ENCODE peak calls at places on chromosomes 6 and 20, in nine cellular contexts. One of them, this sample, is unnamed.

GRCh38 chr6:32176476-32177181 is 745 bp upstream of the AGPAT1 start:
- DNase-seq in OCI-LY7: no peak
- DNase-seq in mucosa of descending colon: no peak
- DNase-seq in CD4-positive, alpha-beta memory T cell: no peak
- DNase-seq in IMR-90: peak
- DNase-seq in lung: no peak
- DNase-seq in heart right ventricle: no peak
- DNase-seq in psoas muscle: no peak
- DNase-seq in thoracic aorta: no peak
- DNase-seq in this sample: no peak

GRCh38 chr6:138593100-138593877 is 94.0 kb upstream of the NHSL1 start:
- DNase-seq in OCI-LY7: peak
- DNase-seq in mucosa of descending colon: no peak
- DNase-seq in CD4-positive, alpha-beta memory T cell: peak
- DNase-seq in IMR-90: peak
- DNase-seq in lung: peak
- DNase-seq in heart right ventricle: peak
- DNase-seq in psoas muscle: no peak
- DNase-seq in thoracic aorta: peak
- DNase-seq in this sample: peak

GRCh38 chr20:63234693-63235398 is 859 bp upstream of the BIRC7 start:
- DNase-seq in OCI-LY7: peak
- DNase-seq in mucosa of descending colon: no peak
- DNase-seq in CD4-positive, alpha-beta memory T cell: no peak
- DNase-seq in IMR-90: no peak
- DNase-seq in lung: no peak
- DNase-seq in heart right ventricle: no peak
- DNase-seq in psoas muscle: no peak
- DNase-seq in thoracic aorta: no peak
- DNase-seq in this sample: peak

GRCh38 chr20:41476446-41476845 is 109.8 kb upstream of the EMILIN3 start:
- DNase-seq in OCI-LY7: no peak
- DNase-seq in mucosa of descending colon: no peak
- DNase-seq in CD4-positive, alpha-beta memory T cell: no peak
- DNase-seq in IMR-90: no peak
- DNase-seq in lung: no peak
- DNase-seq in heart right ventricle: no peak
- DNase-seq in psoas muscle: no peak
- DNase-seq in thoracic aorta: no peak
- DNase-seq in this sample: no peak

GRCh38 chr6:1378224-1379025 is 11.0 kb upstream of the FOXF2 start:
- DNase-seq in OCI-LY7: no peak
- DNase-seq in mucosa of descending colon: no peak
- DNase-seq in CD4-positive, alpha-beta memory T cell: no peak
- DNase-seq in IMR-90: no peak
- DNase-seq in lung: no peak
- DNase-seq in heart right ventricle: no peak
- DNase-seq in psoas muscle: no peak
- DNase-seq in thoracic aorta: no peak
- DNase-seq in this sample: no peak

GRCh38 chr6:41658551-41659069 is 20.3 kb downstream of the MDFI start:
- DNase-seq in OCI-LY7: no peak
- DNase-seq in mucosa of descending colon: no peak
- DNase-seq in CD4-positive, alpha-beta memory T cell: no peak
- DNase-seq in IMR-90: no peak
- DNase-seq in lung: no peak
- DNase-seq in heart right ventricle: no peak
- DNase-seq in psoas muscle: no peak
- DNase-seq in thoracic aorta: no peak
- DNase-seq in this sample: no peak

GRCh38 chr20:18727032-18727508 is 86.5 kb upstream of the SCP2D1 start:
- DNase-seq in OCI-LY7: no peak
- DNase-seq in mucosa of descending colon: peak
- DNase-seq in CD4-positive, alpha-beta memory T cell: no peak
- DNase-seq in IMR-90: no peak
- DNase-seq in lung: no peak
- DNase-seq in heart right ventricle: no peak
- DNase-seq in psoas muscle: no peak
- DNase-seq in thoracic aorta: no peak
- DNase-seq in this sample: no peak

GRCh38 chr6:16420715-16421461 is 182.5 kb downstream of the GMPR start:
- DNase-seq in OCI-LY7: peak
- DNase-seq in mucosa of descending colon: no peak
- DNase-seq in CD4-positive, alpha-beta memory T cell: peak
- DNase-seq in IMR-90: peak
- DNase-seq in lung: no peak
- DNase-seq in heart right ventricle: no peak
- DNase-seq in psoas muscle: no peak
- DNase-seq in thoracic aorta: no peak
- DNase-seq in this sample: peak

GRCh38 chr20:20782221-20782620 is 69.8 kb upstream of the RALGAPA2 start:
- DNase-seq in OCI-LY7: no peak
- DNase-seq in mucosa of descending colon: no peak
- DNase-seq in CD4-positive, alpha-beta memory T cell: no peak
- DNase-seq in IMR-90: no peak
- DNase-seq in lung: no peak
- DNase-seq in heart right ventricle: peak
- DNase-seq in psoas muscle: no peak
- DNase-seq in thoracic aorta: no peak
- DNase-seq in this sample: no peak

GRCh38 chr6:29813809-29814208 is 13.8 kb upstream of the HLA-G start:
- DNase-seq in OCI-LY7: no peak
- DNase-seq in mucosa of descending colon: no peak
- DNase-seq in CD4-positive, alpha-beta memory T cell: no peak
- DNase-seq in IMR-90: peak
- DNase-seq in lung: no peak
- DNase-seq in heart right ventricle: no peak
- DNase-seq in psoas muscle: no peak
- DNase-seq in thoracic aorta: no peak
- DNase-seq in this sample: no peak

GRCh38 chr20:63238491-63239126 is 2.9 kb downstream of the BIRC7 start:
- DNase-seq in OCI-LY7: no peak
- DNase-seq in mucosa of descending colon: no peak
- DNase-seq in CD4-positive, alpha-beta memory T cell: no peak
- DNase-seq in IMR-90: no peak
- DNase-seq in lung: no peak
- DNase-seq in heart right ventricle: no peak
- DNase-seq in psoas muscle: no peak
- DNase-seq in thoracic aorta: no peak
- DNase-seq in this sample: no peak

GRCh38 chr20:25394276-25394675 is 3.6 kb upstream of the ABHD12 start:
- DNase-seq in OCI-LY7: no peak
- DNase-seq in mucosa of descending colon: no peak
- DNase-seq in CD4-positive, alpha-beta memory T cell: no peak
- DNase-seq in IMR-90: no peak
- DNase-seq in lung: no peak
- DNase-seq in heart right ventricle: no peak
- DNase-seq in psoas muscle: no peak
- DNase-seq in thoracic aorta: no peak
- DNase-seq in this sample: no peak

GRCh38 chr20:43942661-43943285 is 28.1 kb downstream of the TOX2 start:
- DNase-seq in OCI-LY7: peak
- DNase-seq in mucosa of descending colon: no peak
- DNase-seq in CD4-positive, alpha-beta memory T cell: peak
- DNase-seq in IMR-90: peak
- DNase-seq in lung: no peak
- DNase-seq in heart right ventricle: no peak
- DNase-seq in psoas muscle: no peak
- DNase-seq in thoracic aorta: no peak
- DNase-seq in this sample: peak

GRCh38 chr20:24804481-24805206 is 144.4 kb upstream of the CST7 start:
- DNase-seq in OCI-LY7: no peak
- DNase-seq in mucosa of descending colon: no peak
- DNase-seq in CD4-positive, alpha-beta memory T cell: no peak
- DNase-seq in IMR-90: no peak
- DNase-seq in lung: no peak
- DNase-seq in heart right ventricle: no peak
- DNase-seq in psoas muscle: peak
- DNase-seq in thoracic aorta: no peak
- DNase-seq in this sample: no peak

DNA sequence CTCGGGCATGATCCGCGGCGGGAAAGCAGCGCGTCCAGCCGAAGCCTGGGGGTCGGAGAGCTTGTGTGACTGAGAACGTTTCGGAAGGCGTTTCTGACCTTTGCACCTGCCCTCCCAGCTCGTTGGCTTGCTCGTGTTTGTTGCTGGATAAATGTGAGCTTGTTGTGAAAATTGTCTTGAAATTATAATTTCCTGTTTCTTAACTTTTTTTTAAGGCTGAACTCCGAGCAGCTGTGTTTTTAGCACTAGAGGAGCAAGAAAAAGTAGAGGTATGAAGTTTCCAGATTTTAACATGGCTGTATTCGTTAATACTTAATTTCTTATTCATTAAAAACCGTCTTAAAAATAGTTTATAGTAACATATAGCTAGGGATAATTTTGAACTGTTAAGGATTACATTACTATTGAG is 652 bp downstream of the CEP43 start:
- DNase-seq in OCI-LY7: peak
- DNase-seq in mucosa of descending colon: no peak
- DNase-seq in CD4-positive, alpha-beta memory T cell: peak
- DNase-seq in IMR-90: no peak
- DNase-seq in lung: no peak
- DNase-seq in heart right ventricle: no peak
- DNase-seq in psoas muscle: no peak
- DNase-seq in thoracic aorta: no peak
- DNase-seq in this sample: peak
- H3K4me3 ChIP-seq in OCI-LY7: peak
- H3K4me3 ChIP-seq in mucosa of descending colon: peak
- H3K4me3 ChIP-seq in CD4-positive, alpha-beta memory T cell: peak
- H3K4me3 ChIP-seq in IMR-90: peak
- H3K4me3 ChIP-seq in lung: peak
- H3K4me3 ChIP-seq in heart right ventricle: peak
- H3K4me3 ChIP-seq in psoas muscle: peak
- H3K4me3 ChIP-seq in thoracic aorta: peak
- H3K4me3 ChIP-seq in this sample: peak

DNA sequence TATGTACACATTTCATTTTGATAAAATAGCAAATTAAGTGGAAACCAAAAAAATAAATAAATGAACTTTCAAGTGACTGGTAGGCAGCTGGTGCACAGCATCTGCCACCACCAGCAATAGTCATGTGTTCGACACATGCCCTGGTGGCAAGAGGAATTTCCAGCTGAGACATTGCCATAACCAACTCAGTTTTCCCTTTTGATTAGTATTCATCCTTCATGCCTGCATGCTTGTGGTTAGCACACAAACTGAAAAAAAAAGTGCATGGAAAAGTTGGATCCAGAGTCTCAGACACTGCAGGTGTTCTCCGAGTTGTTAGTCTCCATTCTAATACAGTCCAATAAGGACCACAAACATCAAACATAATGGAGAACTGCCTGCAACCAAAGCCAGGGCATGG is 156.0 kb upstream of the SOX4 start:
- DNase-seq in OCI-LY7: no peak
- DNase-seq in mucosa of descending colon: no peak
- DNase-seq in CD4-positive, alpha-beta memory T cell: no peak
- DNase-seq in IMR-90: no peak
- DNase-seq in lung: no peak
- DNase-seq in heart right ventricle: no peak
- DNase-seq in psoas muscle: no peak
- DNase-seq in thoracic aorta: no peak
- DNase-seq in this sample: no peak
- H3K4me3 ChIP-seq in OCI-LY7: no peak
- H3K4me3 ChIP-seq in mucosa of descending colon: no peak
- H3K4me3 ChIP-seq in CD4-positive, alpha-beta memory T cell: no peak
- H3K4me3 ChIP-seq in IMR-90: no peak
- H3K4me3 ChIP-seq in lung: no peak
- H3K4me3 ChIP-seq in heart right ventricle: no peak
- H3K4me3 ChIP-seq in psoas muscle: no peak
- H3K4me3 ChIP-seq in thoracic aorta: no peak
- H3K4me3 ChIP-seq in this sample: no peak

DNA sequence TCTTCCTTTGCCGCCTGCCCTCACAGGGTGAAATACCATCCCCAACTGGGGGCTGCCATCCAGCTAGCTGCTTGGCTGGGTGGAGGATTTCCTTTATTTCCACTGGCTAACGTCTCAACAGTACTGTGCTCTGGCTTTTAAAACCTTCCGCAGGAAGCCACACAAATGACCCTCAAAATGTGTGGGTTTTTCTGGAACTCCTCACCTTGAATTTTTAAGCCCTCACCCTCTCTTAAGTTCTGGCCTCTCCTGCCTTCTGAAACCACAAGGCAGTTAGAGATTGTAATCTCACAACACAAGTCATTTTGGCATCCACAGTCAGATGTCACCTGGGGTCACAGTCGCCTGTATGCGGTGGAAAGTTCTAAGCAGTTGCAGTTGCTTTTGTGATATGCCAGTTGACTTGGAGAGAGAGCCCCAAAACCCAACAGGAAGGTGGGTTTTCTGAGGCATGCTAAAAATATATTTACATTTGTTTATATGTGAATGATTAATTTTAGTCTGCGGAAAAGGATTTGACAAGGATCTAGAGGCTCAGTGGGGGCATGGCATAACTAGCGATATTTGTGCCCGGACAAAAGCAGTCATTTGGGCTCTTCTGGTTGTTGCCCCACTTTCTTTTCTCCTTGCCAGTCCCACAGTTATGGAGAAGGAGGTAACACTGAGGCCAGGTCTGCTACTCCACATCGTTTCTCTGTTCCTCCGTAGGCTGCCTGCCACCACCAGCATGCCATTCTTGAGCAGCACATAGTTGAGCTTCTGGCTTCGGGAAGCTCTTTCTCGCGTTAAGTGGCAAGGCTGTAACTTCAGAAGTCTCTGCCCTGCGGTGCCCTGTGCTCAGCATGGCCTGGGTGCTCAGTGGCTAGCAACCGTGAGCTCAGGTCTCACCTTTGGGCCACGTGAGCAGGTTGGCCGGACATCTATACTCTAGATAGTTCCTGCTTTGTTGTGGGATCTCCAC is 335.3 kb downstream of the CD83 start:
- DNase-seq in OCI-LY7: no peak
- DNase-seq in mucosa of descending colon: no peak
- DNase-seq in CD4-positive, alpha-beta memory T cell: peak
- DNase-seq in IMR-90: no peak
- DNase-seq in lung: no peak
- DNase-seq in heart right ventricle: no peak
- DNase-seq in psoas muscle: no peak
- DNase-seq in thoracic aorta: no peak
- DNase-seq in this sample: peak
- H3K4me3 ChIP-seq in OCI-LY7: no peak
- H3K4me3 ChIP-seq in mucosa of descending colon: no peak
- H3K4me3 ChIP-seq in CD4-positive, alpha-beta memory T cell: no peak
- H3K4me3 ChIP-seq in IMR-90: no peak
- H3K4me3 ChIP-seq in lung: no peak
- H3K4me3 ChIP-seq in heart right ventricle: no peak
- H3K4me3 ChIP-seq in psoas muscle: no peak
- H3K4me3 ChIP-seq in thoracic aorta: no peak
- H3K4me3 ChIP-seq in this sample: peak

GRCh38 chr20:11907621-11908020 is 10.1 kb upstream of the BTBD3 start:
- DNase-seq in OCI-LY7: no peak
- DNase-seq in mucosa of descending colon: no peak
- DNase-seq in CD4-positive, alpha-beta memory T cell: no peak
- DNase-seq in IMR-90: peak
- DNase-seq in lung: no peak
- DNase-seq in heart right ventricle: no peak
- DNase-seq in psoas muscle: no peak
- DNase-seq in thoracic aorta: no peak
- DNase-seq in this sample: no peak
- H3K4me3 ChIP-seq in OCI-LY7: no peak
- H3K4me3 ChIP-seq in mucosa of descending colon: no peak
- H3K4me3 ChIP-seq in CD4-positive, alpha-beta memory T cell: no peak
- H3K4me3 ChIP-seq in IMR-90: no peak
- H3K4me3 ChIP-seq in lung: no peak
- H3K4me3 ChIP-seq in heart right ventricle: no peak
- H3K4me3 ChIP-seq in psoas muscle: no peak
- H3K4me3 ChIP-seq in thoracic aorta: no peak
- H3K4me3 ChIP-seq in this sample: no peak